ENCODE peak calls at places on chromosomes 4 and X, in seven cellular contexts. T is naive thymus-derived CD4-positive, alpha-beta T cell; X is fibroblast of lung; R is GM12865; B is mammary epithelial cell; G is HFF-Myc; Y is right cardiac atrium. E is an unnamed sample.

GRCh38 chr4:123405212-123405856 is 8.7 kb downstream of the SPRY1 start:
- DNase-seq in G (no peak), B (no peak), T (no peak), X (no peak), R (no peak), Y (no peak), E (no peak)

GRCh38 chr4:3688018-3688998 is 77.9 kb upstream of the ADRA2C start:
- DNase-seq in X (no peak), G (no peak), Y (no peak), B (no peak), T (no peak), R (no peak), E (no peak)

GRCh38 chrX:10579018-10579752 is 41.2 kb downstream of the MID1 start:
- DNase-seq in X (peak), B (peak), Y (no peak), T (no peak), R (no peak), G (no peak), E (no peak)

GRCh38 chrX:47215291-47215900 is 3.1 kb upstream of the CDK16 start:
- DNase-seq in G (no peak), R (no peak), T (no peak), Y (no peak), X (no peak), B (no peak), E (no peak)

GRCh38 chrX:65601530-65602281 is 65.7 kb upstream of the MSN start:
- DNase-seq in G (peak), T (peak), B (peak), X (peak), R (peak), Y (peak), E (no peak)

GRCh38 chrX:38857736-38858432 is 56.6 kb downstream of the MID1IP1 start:
- DNase-seq in X (no peak), G (no peak), R (no peak), Y (no peak), T (no peak), B (no peak), E (no peak)

GRCh38 chr4:53601251-53601764 is 10.0 kb upstream of the LNX1 start:
- DNase-seq in R (peak), Y (peak), X (no peak), B (no peak), T (no peak), G (no peak), E (peak)

GRCh38 chr4:7335363-7336066 is 99.2 kb downstream of the PSAPL1 start:
- DNase-seq in R (peak), B (peak), Y (peak), G (no peak), T (peak), X (peak), E (peak)

GRCh38 chrX:153190384-153190783 is 11.3 kb downstream of the MAGEA1 start:
- DNase-seq in X (no peak), B (no peak), T (no peak), Y (no peak), G (no peak), R (no peak), E (no peak)

GRCh38 chr4:133683967-133684366 is 517.6 kb downstream of the PABPC4L start:
- DNase-seq in X (no peak), R (no peak), Y (no peak), G (no peak), T (no peak), B (no peak), E (no peak)

GRCh38 chr4:59612235-59612634 is 1587.9 kb upstream of the ADGRL3 start:
- DNase-seq in B (peak), X (peak), Y (no peak), T (no peak), R (no peak), G (no peak), E (no peak)

GRCh38 chr4:114087596-114088230 is 108.3 kb upstream of the ARSJ start:
- DNase-seq in X (peak), T (no peak), Y (no peak), G (peak), R (no peak), B (no peak), E (no peak)

GRCh38 chr4:77358315-77358928 is 201.4 kb downstream of the CCNG2 start:
- DNase-seq in Y (no peak), G (peak), X (peak), R (peak), B (peak), T (peak), E (no peak)

GRCh38 chr4:168164915-168165548 is 72.7 kb downstream of the ANXA10 start:
- DNase-seq in Y (no peak), G (no peak), R (no peak), T (no peak), X (no peak), B (no peak), E (no peak)

GRCh38 chr4:89113415-89113814 is 2.1 kb downstream of the TIGD2 start:
- DNase-seq in G (no peak), R (no peak), Y (no peak), T (no peak), X (no peak), B (no peak), E (no peak)

GRCh38 chrX:118968031-118968430 is 6.4 kb upstream of the LONRF3 start:
- DNase-seq in Y (no peak), G (no peak), X (no peak), B (peak), R (no peak), T (no peak), E (no peak)

GRCh38 chrX:24190500-24191156 is 41.1 kb downstream of the ZFX start:
- DNase-seq in R (no peak), Y (no peak), G (peak), X (peak), B (no peak), T (no peak), E (no peak)

GRCh38 chrX:68999351-68999750 is 165.9 kb downstream of the PJA1 start:
- DNase-seq in B (peak), R (no peak), G (no peak), T (no peak), X (no peak), Y (no peak), E (no peak)

GRCh38 chr4:39565925-39566630 is 38.8 kb upstream of the UGDH start:
- DNase-seq in B (peak), X (peak), Y (no peak), T (no peak), G (peak), R (no peak), E (no peak)

GRCh38 chrX:4588056-4588455 is 874.6 kb upstream of the PRKX start:
- DNase-seq in B (no peak), T (no peak), G (no peak), Y (no peak), X (no peak), R (no peak), E (no peak)

GRCh38 chr4:89056953-89057398 is at the start of gene FAM13A:
- DNase-seq in G (peak), B (peak), X (peak), Y (peak), T (peak), R (peak), E (no peak)

GRCh38 chr4:156865391-156865790 is 106.2 kb downstream of the PDGFC start:
- DNase-seq in X (no peak), B (no peak), Y (no peak), T (no peak), G (no peak), R (no peak), E (no peak)

GRCh38 chr4:39942507-39942906 is 35.2 kb downstream of the PDS5A start:
- DNase-seq in R (peak), G (no peak), X (no peak), Y (no peak), T (no peak), B (no peak), E (no peak)

GRCh38 chr4:150176559-150176958 is 98.3 kb downstream of the DCLK2 start:
- DNase-seq in R (no peak), Y (peak), B (peak), T (no peak), X (peak), G (peak), E (no peak)

GRCh38 chrX:39542316-39542715 is 555.4 kb downstream of the BCOR start:
- DNase-seq in X (no peak), B (no peak), Y (no peak), R (no peak), G (no peak), T (no peak), E (no peak)

GRCh38 chr4:1945912-1946311 is 62.9 kb downstream of the NELFA start:
- DNase-seq in R (no peak), X (no peak), B (no peak), Y (no peak), G (no peak), T (no peak), E (no peak)

GRCh38 chr4:10072420-10073017 is 44.1 kb downstream of the WDR1 start:
- DNase-seq in B (no peak), R (no peak), X (no peak), Y (no peak), G (no peak), T (no peak), E (no peak)

GRCh38 chr4:138677651-138678202 is 337.9 kb upstream of the NOCT start:
- DNase-seq in B (no peak), G (no peak), R (peak), X (no peak), Y (no peak), T (no peak), E (no peak)

GRCh38 chrX:50988649-50989048 is 78.1 kb downstream of the BMP15 start:
- DNase-seq in Y (no peak), X (peak), G (peak), R (peak), B (peak), T (peak), E (no peak)

GRCh38 chr4:151176711-151177110 is 77.3 kb downstream of the RPS3A start:
- DNase-seq in T (no peak), G (no peak), B (no peak), X (no peak), Y (no peak), R (no peak), E (no peak)

GRCh38 chrX:308821-309520 is 9.6 kb downstream of the GTPBP6 start:
- DNase-seq in B (no peak), Y (no peak), X (no peak), G (no peak), R (no peak), T (no peak), E (no peak)

GRCh38 chr4:101801957-101802356 is 11.4 kb downstream of the BANK1 start:
- DNase-seq in T (no peak), Y (no peak), R (no peak), B (no peak), G (no peak), X (no peak), E (no peak)

GRCh38 chr4:73068496-73069337 is 799 bp downstream of the COX18 start:
- DNase-seq in B (peak), X (peak), Y (no peak), G (peak), T (peak), R (peak), E (peak)

GRCh38 chr4:134529629-134530028 is 328.0 kb upstream of the PABPC4L start:
- DNase-seq in G (no peak), X (no peak), R (no peak), B (no peak), T (no peak), Y (no peak), E (no peak)

DNA sequence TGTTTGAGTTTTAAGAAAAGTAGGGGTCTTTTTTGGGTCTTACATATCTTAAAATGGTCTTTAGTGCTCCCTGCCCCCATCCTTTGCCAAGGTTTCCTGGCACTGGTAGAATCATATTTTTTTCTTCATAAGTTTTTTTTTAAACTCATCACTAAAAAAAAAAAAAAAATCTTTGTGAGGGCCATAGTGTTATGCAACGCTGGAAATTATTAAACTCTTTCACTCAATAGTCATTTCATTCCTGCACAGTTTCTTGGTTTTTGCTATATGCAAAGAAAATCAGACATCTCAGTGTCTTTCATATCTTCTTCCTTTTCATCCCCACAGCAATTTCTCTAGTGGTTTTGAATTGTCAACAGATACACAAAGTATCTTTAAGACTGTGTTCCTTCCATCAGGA is 95.6 kb downstream of the TMA16 start:
- DNase-seq in X (no peak), T (no peak), B (no peak), G (no peak), R (no peak), Y (no peak), E (no peak)
- H3K4me3 ChIP-seq in X (no peak), T (no peak), B (no peak), G (no peak), R (no peak), Y (no peak), E (no peak)

GRCh38 chrX:12949927-12950656 is 24.8 kb upstream of the TMSB4X start:
- DNase-seq in R (peak), X (peak), B (peak), T (peak), G (no peak), Y (peak), E (peak)
- H3K4me3 ChIP-seq in R (peak), X (no peak), B (no peak), T (peak), G (no peak), Y (no peak), E (peak)

GRCh38 chrX:71534773-71535544 is 2.1 kb downstream of the OGT start:
- DNase-seq in G (no peak), X (no peak), B (no peak), T (no peak), R (no peak), Y (no peak), E (no peak)

GRCh38 chrX:71533850-71534515 is 1.1 kb downstream of the OGT start:
- DNase-seq in X (peak), R (peak), Y (peak), G (no peak), T (peak), B (peak), E (peak)

GRCh38 chrX:71533514-71533849 is 578 bp downstream of the OGT start:
- DNase-seq in X (peak), Y (no peak), R (no peak), G (no peak), B (peak), T (no peak), E (no peak)

GRCh38 chrX:71537743-71538142 is 4.8 kb downstream of the OGT start:
- DNase-seq in R (no peak), B (no peak), T (no peak), G (no peak), X (no peak), Y (no peak), E (no peak)

GRCh38 chrX:71536285-71536684 is 3.4 kb downstream of the OGT start:
- DNase-seq in G (no peak), T (no peak), X (no peak), B (peak), R (peak), Y (no peak), E (no peak)
- H3K4me3 ChIP-seq in G (peak), T (peak), X (peak), B (peak), R (peak), Y (peak), E (no peak)

GRCh38 chrX:122421434-122422121 is 762.5 kb upstream of the GRIA3 start:
- DNase-seq in B (no peak), R (no peak), T (no peak), G (no peak), X (no peak), Y (no peak), E (no peak)
- H3K4me3 ChIP-seq in B (no peak), R (no peak), T (no peak), G (no peak), X (no peak), Y (no peak), E (no peak)

DNA sequence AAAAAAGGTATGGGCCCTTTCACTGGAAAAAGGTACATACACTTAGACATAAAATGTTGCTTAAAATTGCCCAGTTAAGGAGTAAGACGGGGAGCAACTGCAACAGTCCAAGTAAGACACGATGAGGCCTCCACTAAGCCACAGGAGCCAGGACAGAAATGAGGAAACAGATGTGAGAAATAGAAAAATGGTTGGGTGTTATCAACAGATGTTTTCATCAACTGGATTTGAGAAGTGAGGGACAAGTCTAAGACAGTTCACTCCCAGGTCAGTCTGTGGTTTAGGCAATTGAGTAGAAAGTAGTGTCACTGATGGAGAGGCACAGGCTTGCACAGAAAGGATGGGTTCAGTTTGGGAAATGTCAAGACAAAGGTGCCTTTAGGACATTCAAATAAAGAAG is 23.5 kb upstream of the PHF8 start:
- DNase-seq in Y (no peak), R (no peak), B (no peak), X (no peak), G (no peak), T (no peak), E (no peak)
- H3K4me3 ChIP-seq in Y (no peak), R (no peak), B (no peak), X (no peak), G (no peak), T (no peak), E (no peak)

DNA sequence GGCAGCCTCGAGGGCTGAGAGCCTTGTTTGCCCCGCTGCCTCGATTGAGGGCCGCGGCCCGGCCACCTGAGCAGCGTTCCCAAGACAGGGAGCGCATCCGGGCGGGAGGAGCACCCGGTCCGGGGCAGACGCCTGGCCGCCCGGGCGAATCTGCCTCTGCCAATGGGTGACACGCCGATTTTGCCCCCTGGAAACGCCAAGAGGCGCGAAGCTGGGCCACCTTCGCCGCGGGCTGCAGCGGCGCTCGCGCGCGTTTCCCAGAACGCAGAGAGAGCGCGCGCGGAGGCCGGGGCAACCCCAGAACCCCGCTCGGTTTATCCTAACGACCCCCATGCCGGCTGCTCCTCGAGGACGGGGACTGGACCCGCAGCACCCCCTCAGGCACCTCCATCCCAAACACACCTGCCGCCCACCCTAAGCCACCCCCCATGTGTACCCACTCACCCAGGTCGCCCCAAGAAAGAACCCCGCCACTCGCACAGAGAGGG is 576 bp downstream of the MAP7D2 start:
- DNase-seq in B (no peak), T (no peak), R (no peak), Y (no peak), X (no peak), G (no peak), E (no peak)
- H3K4me3 ChIP-seq in B (peak), T (no peak), R (no peak), Y (peak), X (no peak), G (peak), E (no peak)

E was measured in Jurkat, Clone E6-1.